ENCODE peak calls at places on chromosome 22, in four cellular contexts. One of them, this sample, is unnamed.

GRCh38 chr22:27347951-27348350 is 453.6 kb downstream of the MN1 start:
- DNase-seq in activated effector memory CD4-positive, alpha-beta T cell treated with anti-CD3 and anti-CD28 coated beads, Interleukin-2, amount 50 U/mL, for 16 hours: no peak
- DNase-seq in transverse colon: no peak
- DNase-seq in midbrain: no peak
- DNase-seq in this sample: no peak

GRCh38 chr22:39467390-39467901 is 10.6 kb downstream of the MGAT3 start:
- DNase-seq in activated effector memory CD4-positive, alpha-beta T cell treated with anti-CD3 and anti-CD28 coated beads, Interleukin-2, amount 50 U/mL, for 16 hours: no peak
- DNase-seq in transverse colon: no peak
- DNase-seq in midbrain: no peak
- DNase-seq in this sample: no peak

GRCh38 chr22:37485714-37486223 is 415 bp downstream of the MFNG start:
- DNase-seq in activated effector memory CD4-positive, alpha-beta T cell treated with anti-CD3 and anti-CD28 coated beads, Interleukin-2, amount 50 U/mL, for 16 hours: peak
- DNase-seq in transverse colon: no peak
- DNase-seq in midbrain: no peak
- DNase-seq in this sample: no peak

GRCh38 chr22:46149998-46150549 is at the start of gene PPARA:
- DNase-seq in activated effector memory CD4-positive, alpha-beta T cell treated with anti-CD3 and anti-CD28 coated beads, Interleukin-2, amount 50 U/mL, for 16 hours: peak
- DNase-seq in transverse colon: peak
- DNase-seq in midbrain: peak
- DNase-seq in this sample: peak

GRCh38 chr22:36730176-36730858 is 26.8 kb upstream of the CACNG2 start:
- DNase-seq in activated effector memory CD4-positive, alpha-beta T cell treated with anti-CD3 and anti-CD28 coated beads, Interleukin-2, amount 50 U/mL, for 16 hours: no peak
- DNase-seq in transverse colon: no peak
- DNase-seq in midbrain: no peak
- DNase-seq in this sample: no peak

GRCh38 chr22:17847360-17848078 is 73.2 kb upstream of the BID start:
- DNase-seq in activated effector memory CD4-positive, alpha-beta T cell treated with anti-CD3 and anti-CD28 coated beads, Interleukin-2, amount 50 U/mL, for 16 hours: no peak
- DNase-seq in transverse colon: no peak
- DNase-seq in midbrain: no peak
- DNase-seq in this sample: no peak

GRCh38 chr22:46858181-46858771 is 95.8 kb downstream of the TBC1D22A start:
- DNase-seq in activated effector memory CD4-positive, alpha-beta T cell treated with anti-CD3 and anti-CD28 coated beads, Interleukin-2, amount 50 U/mL, for 16 hours: no peak
- DNase-seq in transverse colon: no peak
- DNase-seq in midbrain: no peak
- DNase-seq in this sample: no peak

GRCh38 chr22:37242395-37242918 is 1.6 kb downstream of the RAC2 start:
- DNase-seq in activated effector memory CD4-positive, alpha-beta T cell treated with anti-CD3 and anti-CD28 coated beads, Interleukin-2, amount 50 U/mL, for 16 hours: peak
- DNase-seq in transverse colon: peak
- DNase-seq in midbrain: no peak
- DNase-seq in this sample: peak

GRCh38 chr22:30386960-30387848 is at the start of gene RNF215:
- DNase-seq in activated effector memory CD4-positive, alpha-beta T cell treated with anti-CD3 and anti-CD28 coated beads, Interleukin-2, amount 50 U/mL, for 16 hours: peak
- DNase-seq in transverse colon: peak
- DNase-seq in midbrain: peak
- DNase-seq in this sample: peak

GRCh38 chr22:24460418-24461089 is 33.2 kb downstream of the ADORA2A start:
- DNase-seq in activated effector memory CD4-positive, alpha-beta T cell treated with anti-CD3 and anti-CD28 coated beads, Interleukin-2, amount 50 U/mL, for 16 hours: peak
- DNase-seq in transverse colon: no peak
- DNase-seq in midbrain: no peak
- DNase-seq in this sample: no peak

GRCh38 chr22:20133930-20134549 is 2.4 kb downstream of the ZDHHC8 start:
- DNase-seq in activated effector memory CD4-positive, alpha-beta T cell treated with anti-CD3 and anti-CD28 coated beads, Interleukin-2, amount 50 U/mL, for 16 hours: no peak
- DNase-seq in transverse colon: no peak
- DNase-seq in midbrain: no peak
- DNase-seq in this sample: no peak

GRCh38 chr22:49295851-49296560 is 531.7 kb downstream of the BRD1 start:
- DNase-seq in activated effector memory CD4-positive, alpha-beta T cell treated with anti-CD3 and anti-CD28 coated beads, Interleukin-2, amount 50 U/mL, for 16 hours: no peak
- DNase-seq in transverse colon: no peak
- DNase-seq in midbrain: no peak
- DNase-seq in this sample: no peak

GRCh38 chr22:39519681-39520053 is 695 bp upstream of the ATF4 start:
- DNase-seq in activated effector memory CD4-positive, alpha-beta T cell treated with anti-CD3 and anti-CD28 coated beads, Interleukin-2, amount 50 U/mL, for 16 hours: no peak
- DNase-seq in transverse colon: peak
- DNase-seq in midbrain: peak
- DNase-seq in this sample: peak

GRCh38 chr22:50529416-50530279 is at the start of gene TYMP:
- DNase-seq in activated effector memory CD4-positive, alpha-beta T cell treated with anti-CD3 and anti-CD28 coated beads, Interleukin-2, amount 50 U/mL, for 16 hours: peak
- DNase-seq in transverse colon: peak
- DNase-seq in midbrain: no peak
- DNase-seq in this sample: peak

This sample was measured in left ventricle myocardium inferior.